ENCODE peak calls at places on chromosome 11, in nine cellular contexts. D is germinal center; T is HTR-8/SVneo; L is stimulated activated CD8-positive, alpha-beta memory T cell treated with anti-CD3 and anti-CD28 coated beads, Interleukin-7, amount 100 ng/mL, for 48 hours; E is sigmoid colon; H is stimulated activated CD4-positive, alpha-beta T cell treated with anti-CD3 and anti-CD28 coated beads, Interleukin-12 subunit alpha, Interleukin-12 subunit beta, amount 100 ng/mL, for 24 hours; Z is fibroblast of lung; Q is MM.1S; G is RCC 7860. J is an unnamed sample.

GRCh38 chr11:36306888-36307287 is 10.8 kb downstream of the PRR5L start:
- DNase-seq in D (no peak), Z (peak; percentile 53), H (no peak), Q (peak; percentile 49), L (no peak), E (no peak), G (no peak), T (no peak), J (no peak)

GRCh38 chr11:68454767-68455166 is 5.8 kb upstream of the PPP6R3 start:
- DNase-seq in H (no peak), Z (no peak), T (no peak), Q (no peak), G (no peak), D (no peak), L (no peak), E (no peak), J (no peak)

GRCh38 chr11:132125855-132126841 is 755.7 kb downstream of the NTM start:
- DNase-seq in Q (peak; percentile 54), D (peak; percentile 14), E (no peak), T (no peak), G (no peak), H (no peak), L (no peak), Z (peak; percentile 49), J (peak; percentile 21)

GRCh38 chr11:2444301-2445106 is at the start of the genes KCNQ1 and TRPM5:
- DNase-seq in L (no peak), Q (peak; percentile 87), H (peak; percentile 54), Z (no peak), T (peak; percentile 84), G (no peak), D (peak; percentile 90), E (no peak), J (no peak)

GRCh38 chr11:69200331-69201047 is 44.8 kb downstream of the SMIM38 start:
- DNase-seq in D (no peak), G (no peak), Z (no peak), Q (no peak), L (no peak), T (no peak), H (no peak), E (peak; percentile 50), J (no peak)

GRCh38 chr11:20397281-20397680 is 9.8 kb downstream of the PRMT3 start:
- DNase-seq in L (no peak), Q (peak; percentile 68), G (peak; percentile 45), H (no peak), E (no peak), T (peak; percentile 23), Z (peak; percentile 48), D (peak; percentile 39), J (peak; percentile 74)

GRCh38 chr11:78054971-78055370 is 8.7 kb upstream of the THRSP start:
- DNase-seq in D (no peak), Z (no peak), H (no peak), E (no peak), L (no peak), G (no peak), T (no peak), Q (no peak), J (no peak)

GRCh38 chr11:109320595-109320994 is 101.4 kb upstream of the C11orf87 start:
- DNase-seq in L (no peak), Z (peak; percentile 91), Q (no peak), E (no peak), H (no peak), D (no peak), G (peak; percentile 78), T (peak; percentile 49), J (peak; percentile 69)

J was measured in HCEC 1CT.